ENCODE peak calls at places on chromosomes 12 and 14, in four cellular contexts. N, C, J and M are unnamed samples.

GRCh38 chr12:109740694-109741245 is 27.1 kb downstream of the FAM222A start:
- DNase-seq in N (no peak), C (no peak), J (peak; percentile 10), M (no peak)

GRCh38 chr14:103105580-103106168 is 11.1 kb downstream of the EXOC3L4 start:
- DNase-seq in C (peak; percentile 33), N (no peak), J (no peak), M (peak; percentile 63)

GRCh38 chr12:5160827-5161226 is 117.1 kb downstream of the KCNA5 start:
- DNase-seq in J (no peak), C (no peak), N (no peak), M (no peak)

GRCh38 chr12:55720071-55720564 is at the start of gene RDH5:
- DNase-seq in N (peak; percentile 47), C (no peak), J (peak; percentile 76), M (no peak)

GRCh38 chr14:43729149-43729548 is 777.9 kb downstream of the FSCB start:
- DNase-seq in N (no peak), C (no peak), J (no peak), M (no peak)

GRCh38 chr12:95721320-95721719 is 69.2 kb downstream of the NTN4 start:
- DNase-seq in J (no peak), N (no peak), C (no peak), M (peak; percentile 18)

GRCh38 chr12:53201170-53201541 is 5.9 kb downstream of the ITGB7 start:
- DNase-seq in C (no peak), N (no peak), J (no peak), M (no peak)

GRCh38 chr14:103519837-103520212 is 2.8 kb downstream of the CKB start:
- DNase-seq in J (no peak), C (no peak), N (no peak), M (no peak)

GRCh38 chr14:60734465-60735242 is at the start of gene MNAT1:
- DNase-seq in N (peak; percentile 76), C (peak; percentile 87), J (peak; percentile 73), M (peak; percentile 92)

GRCh38 chr14:103207038-103207403 is 83.8 kb downstream of the TNFAIP2 start:
- DNase-seq in J (peak; percentile 91), N (no peak), C (no peak), M (no peak)

GRCh38 chr12:82461393-82461792 is 103.1 kb downstream of the METTL25 start:
- DNase-seq in N (no peak), C (no peak), J (no peak), M (no peak)

GRCh38 chr14:20468773-20469241 is 399 bp upstream of the PNP start:
- DNase-seq in N (no peak), C (no peak), J (no peak), M (no peak)

GRCh38 chr12:82555699-82556098 is 131.0 kb upstream of the TMTC2 start:
- DNase-seq in C (no peak), N (no peak), J (no peak), M (no peak)

GRCh38 chr12:46149905-46150304 is 118.9 kb downstream of the SLC38A1 start:
- DNase-seq in N (no peak), C (no peak), J (no peak), M (no peak)

GRCh38 chr12:47982311-47982710 is 18.9 kb downstream of the TMEM106C start:
- DNase-seq in N (no peak), C (no peak), J (no peak), M (no peak)

GRCh38 chr12:108568653-108569154 is 6.3 kb downstream of the ISCU start:
- DNase-seq in C (peak; percentile 75), N (no peak), J (no peak), M (peak; percentile 98)

GRCh38 chr14:24465369-24465768 is 22.8 kb upstream of the SDR39U1 start:
- DNase-seq in J (no peak), N (no peak), C (peak; percentile 35), M (no peak)

GRCh38 chr12:58966939-58967338 is 46.6 kb upstream of the LRIG3 start:
- DNase-seq in N (peak; percentile 4), J (no peak), C (no peak), M (no peak)

DNA sequence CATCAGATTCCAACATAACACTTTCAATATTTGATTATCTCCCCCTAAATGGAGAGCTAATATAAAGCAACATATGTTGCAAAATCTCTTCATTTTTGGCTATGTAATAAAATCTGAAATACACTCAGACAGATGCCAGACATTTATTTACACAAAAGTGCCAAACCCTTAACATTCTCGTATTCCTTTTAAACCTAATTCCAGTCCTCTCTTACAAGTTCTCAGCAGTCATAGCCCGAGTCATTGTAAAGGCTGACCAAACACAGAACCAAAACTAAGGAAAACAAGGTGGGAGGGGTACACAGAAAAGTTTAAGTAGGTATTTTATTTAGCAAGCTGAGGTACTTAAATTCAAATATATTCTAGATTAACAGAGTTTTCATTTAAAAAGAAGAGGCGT is 81.4 kb downstream of the LRP6 start:
- DNase-seq in N (no peak), C (no peak), J (no peak), M (no peak)
- H3K4me3 ChIP-seq in N (no peak overlapping the region), C (no peak overlapping the region), J (no peak overlapping the region), M (no peak overlapping the region)

DNA sequence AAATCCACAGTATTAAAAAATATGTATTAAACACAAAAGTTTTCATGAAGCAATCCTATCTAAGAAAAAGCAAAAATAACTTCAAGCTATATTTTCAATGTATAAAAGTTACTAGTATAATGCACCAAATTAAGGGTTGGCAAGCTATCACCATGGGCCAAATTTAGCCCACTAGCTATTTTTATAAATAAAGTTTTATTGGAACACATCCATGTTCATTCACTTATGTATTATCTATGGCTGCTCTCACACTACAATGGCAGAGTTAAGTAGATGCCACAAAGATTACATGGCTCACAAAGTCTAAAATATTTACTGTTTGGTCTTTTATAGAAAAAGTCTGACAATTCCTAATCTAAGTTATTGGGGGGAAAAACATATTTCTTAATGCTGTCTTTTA is 17.6 kb downstream of the KLHL28 start:
- DNase-seq in C (no peak), J (no peak), N (no peak), M (no peak)
- TF ChIP-seq CTCF in C (no peak), J (no peak), N (no peak), M (no peak)

GRCh38 chr12:3200032-3200617 is 122.9 kb downstream of the TSPAN9 start:
- DNase-seq in N (peak; percentile 43), C (no peak), J (no peak), M (no peak)
- H3K4me3 ChIP-seq in N (peak overlapping the region; percentile 57), C (no peak overlapping the region), J (peak overlapping the region; percentile 50), M (no peak overlapping the region)

DNA sequence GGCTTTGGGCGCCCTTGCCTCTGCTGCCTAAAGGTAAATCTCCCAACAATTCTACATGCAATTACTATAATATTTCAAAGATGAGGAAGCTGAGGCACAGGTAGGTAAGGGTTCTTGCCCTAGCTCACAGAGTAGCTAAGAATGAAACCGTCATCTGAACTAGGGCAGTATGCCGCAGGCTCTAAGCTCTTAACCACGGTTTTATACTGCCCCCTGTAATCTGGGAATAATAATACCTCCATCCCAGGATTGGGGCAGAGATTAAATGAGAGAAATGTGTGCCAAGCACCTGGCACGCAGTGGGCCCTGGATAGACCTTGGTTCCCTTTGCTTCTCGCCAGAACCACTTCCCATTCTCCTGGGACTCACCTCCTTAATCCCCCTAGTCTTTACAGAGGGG is 1.5 kb upstream of the HRK start:
- DNase-seq in N (peak; percentile 22), J (no peak), C (no peak), M (no peak)
- TF ChIP-seq CTCF in N (peak; percentile 51), J (peak; percentile 27), C (no peak), M (no peak)